ENCODE peak calls at places on chromosome 3, in five cellular contexts. R is ureter; L is CD8-positive, alpha-beta memory T cell; H is nucleus accumbens; I is T-helper 17 cell. G is an unnamed sample.

GRCh38 chr3:166556955-166557354 is 719.7 kb upstream of the BCHE start:
- DNase-seq in R (no peak), L (no peak), H (no peak), I (no peak), G (no peak)

GRCh38 chr3:34292605-34293300 is 494.3 kb downstream of the PDCD6IP start:
- DNase-seq in R (no peak), L (no peak), H (no peak), I (no peak), G (no peak)

GRCh38 chr3:37863949-37864822 is 2.5 kb downstream of the CTDSPL start:
- DNase-seq in R (no peak), L (no peak), H (no peak), I (no peak), G (no peak)

GRCh38 chr3:171790898-171791694 is 19.2 kb downstream of the PLD1 start:
- DNase-seq in R (no peak), L (no peak), H (no peak), I (no peak), G (no peak)

GRCh38 chr3:185820973-185821758 is 3.7 kb downstream of the IGF2BP2 start:
- DNase-seq in R (no peak), L (no peak), H (no peak), I (no peak), G (no peak)

GRCh38 chr3:18752273-18752934 is 327.3 kb upstream of the SATB1 start:
- DNase-seq in R (no peak), L (no peak), H (no peak), I (no peak), G (no peak)

GRCh38 chr3:187799942-187800637 is 54.8 kb upstream of the BCL6 start:
- DNase-seq in R (no peak), L (no peak), H (no peak), I (no peak), G (no peak)

GRCh38 chr3:27090265-27091041 is 278.7 kb downstream of the NEK10 start:
- DNase-seq in R (no peak), L (no peak), H (no peak), I (no peak), G (no peak)

GRCh38 chr3:115814778-115815380 is 191.6 kb downstream of the GAP43 start:
- DNase-seq in R (peak), L (peak), H (peak), I (peak), G (peak)

GRCh38 chr3:142858043-142858442 is 30.8 kb downstream of the PCOLCE2 start:
- DNase-seq in R (no peak), L (no peak), H (no peak), I (no peak), G (no peak)

GRCh38 chr3:110248666-110249065 is 823.0 kb upstream of the NECTIN3 start:
- DNase-seq in R (no peak), L (no peak), H (no peak), I (no peak), G (no peak)

GRCh38 chr3:14876942-14877341 is 58.2 kb downstream of the FGD5 start:
- DNase-seq in R (peak), L (no peak), H (no peak), I (no peak), G (peak)

GRCh38 chr3:117548600-117548999 is 839.0 kb downstream of the TUSC7 start:
- DNase-seq in R (no peak), L (no peak), H (no peak), I (no peak), G (no peak)

GRCh38 chr3:182490601-182491485 is 302.5 kb upstream of the ATP11B start:
- DNase-seq in R (no peak), L (no peak), H (no peak), I (no peak), G (no peak)

GRCh38 chr3:39208463-39209055 is 16.2 kb upstream of the XIRP1 start:
- DNase-seq in R (peak), L (peak), H (peak), I (no peak), G (peak)

G was measured in right atrium auricular region.